ENCODE peak calls at places on chromosomes 11 and 22, in nine cellular contexts. B is K562, D is sigmoid colon, Q is transverse colon, J is suprapubic skin, M is ovary, X is SK-N-SH, I is tibial nerve, V is esophagus muscularis mucosa. N is an unnamed sample.
A peak's percentile ranks its signal among the peaks of the same experiment; 100 is the strongest.

GRCh38 chr11:116787786-116788486 is at the start of gene ZPR1:
- DNase-seq in B (peak; percentile 93), D (peak; percentile 92), Q (peak; percentile 91), J (peak; percentile 92), M (peak; percentile 79), X (peak; percentile 96), I (peak; percentile 58), V (peak; percentile 95), N (peak; percentile 89)

GRCh38 chr11:60078742-60079141 is 9.7 kb upstream of the MS4A2 start:
- DNase-seq in B (no peak), D (no peak), Q (no peak), J (no peak), M (no peak), X (no peak), I (no peak), V (no peak), N (no peak)

GRCh38 chr22:30435674-30436126 is 10.1 kb downstream of the MTFP1 start:
- DNase-seq in B (peak; percentile 28), D (no peak), Q (peak; percentile 65), J (no peak), M (no peak), X (no peak), I (no peak), V (no peak), N (peak; percentile 56)

GRCh38 chr22:31282748-31283468 is 9.4 kb downstream of the PIK3IP1 start:
- DNase-seq in B (no peak), D (peak; percentile 41), Q (no peak), J (peak; percentile 54), M (no peak), X (no peak), I (no peak), V (no peak), N (no peak)

GRCh38 chr22:30253205-30253852 is 6.8 kb upstream of the LIF start:
- DNase-seq in B (no peak), D (no peak), Q (peak; percentile 82), J (peak; percentile 88), M (no peak), X (peak; percentile 84), I (peak; percentile 52), V (no peak), N (peak; percentile 43)

GRCh38 chr11:57735655-57736298 is 5.5 kb upstream of the SELENOH start:
- DNase-seq in B (no peak), D (no peak), Q (peak; percentile 32), J (no peak), M (no peak), X (no peak), I (no peak), V (no peak), N (no peak)

GRCh38 chr11:130489027-130489584 is 40.7 kb downstream of the ADAMTS15 start:
- DNase-seq in B (no peak), D (no peak), Q (no peak), J (no peak), M (no peak), X (no peak), I (no peak), V (no peak), N (no peak)

GRCh38 chr11:130520231-130520630 is 71.8 kb downstream of the ADAMTS15 start:
- DNase-seq in B (no peak), D (no peak), Q (no peak), J (peak; percentile 81), M (no peak), X (no peak), I (no peak), V (peak; percentile 90), N (no peak)

GRCh38 chr11:19380375-19380774 is 139.6 kb upstream of the E2F8 start:
- DNase-seq in B (no peak), D (no peak), Q (no peak), J (no peak), M (no peak), X (no peak), I (no peak), V (no peak), N (no peak)

GRCh38 chr22:43171019-43171491 is 15.9 kb downstream of the TTLL12 start:
- DNase-seq in B (no peak), D (no peak), Q (peak; percentile 67), J (no peak), M (no peak), X (no peak), I (no peak), V (no peak), N (no peak)

GRCh38 chr22:33474587-33474986 is 416.4 kb upstream of the SYN3 start:
- DNase-seq in B (no peak), D (no peak), Q (no peak), J (no peak), M (no peak), X (no peak), I (no peak), V (no peak), N (no peak)

GRCh38 chr11:75563978-75564552 is 2.0 kb downstream of the SERPINH1 start:
- DNase-seq in B (peak; percentile 76), D (peak; percentile 90), Q (peak; percentile 44), J (peak; percentile 83), M (peak; percentile 77), X (no peak), I (no peak), V (no peak), N (peak; percentile 34)

GRCh38 chr11:12914401-12914912 is 94.7 kb upstream of the RASSF10 start:
- DNase-seq in B (peak; percentile 48), D (peak; percentile 92), Q (peak; percentile 24), J (peak; percentile 77), M (peak; percentile 37), X (peak; percentile 82), I (peak; percentile 26), V (no peak), N (no peak)

GRCh38 chr11:92738281-92738680 is 231.2 kb upstream of the MTNR1B start:
- DNase-seq in B (no peak), D (no peak), Q (no peak), J (no peak), M (no peak), X (no peak), I (no peak), V (no peak), N (no peak)

GRCh38 chr11:92735039-92735438 is 234.4 kb upstream of the MTNR1B start:
- DNase-seq in B (no peak), D (no peak), Q (no peak), J (no peak), M (no peak), X (peak; percentile 6), I (no peak), V (no peak), N (no peak)

GRCh38 chr11:92740251-92740650 is 229.2 kb upstream of the MTNR1B start:
- DNase-seq in B (no peak), D (no peak), Q (no peak), J (no peak), M (no peak), X (no peak), I (no peak), V (no peak), N (no peak)

GRCh38 chr11:92739020-92739419 is 230.4 kb upstream of the MTNR1B start:
- DNase-seq in B (no peak), D (no peak), Q (no peak), J (no peak), M (no peak), X (no peak), I (no peak), V (no peak), N (no peak)
- TF ChIP-seq EP300 in B (no peak), D (no peak), Q (no peak), J (no peak), M (no peak), X (no peak), I (peak; percentile 82), V (no peak), N (no peak)

GRCh38 chr11:44787981-44788380 is 61.2 kb downstream of the TSPAN18 start:
- DNase-seq in B (no peak), D (no peak), Q (no peak), J (peak; percentile 32), M (no peak), X (no peak), I (no peak), V (no peak), N (no peak)
- H3K27me3 ChIP-seq in B (peaks cover 30% of the 10 kb centered on the region), D (no peaks in the 10 kb centered on the region), Q (no peaks in the 10 kb centered on the region), J (no peaks in the 10 kb centered on the region), M (no peaks in the 10 kb centered on the region), X (no peaks in the 10 kb centered on the region), I (no peaks in the 10 kb centered on the region), V (no peaks in the 10 kb centered on the region), N (no peaks in the 10 kb centered on the region)

GRCh38 chr22:39267966-39268365 is 23.2 kb upstream of the PDGFB start:
- DNase-seq in B (no peak), D (no peak), Q (no peak), J (no peak), M (no peak), X (no peak), I (no peak), V (no peak), N (no peak)

GRCh38 chr22:39265143-39265542 is 20.4 kb upstream of the PDGFB start:
- DNase-seq in B (peak; percentile 56), D (no peak), Q (no peak), J (no peak), M (no peak), X (no peak), I (no peak), V (no peak), N (no peak)

GRCh38 chr22:39268645-39269044 is 23.9 kb upstream of the PDGFB start:
- DNase-seq in B (no peak), D (no peak), Q (no peak), J (no peak), M (no peak), X (no peak), I (no peak), V (no peak), N (no peak)

GRCh38 chr22:39264344-39265116 is 19.7 kb upstream of the PDGFB start:
- DNase-seq in B (no peak), D (peak; percentile 80), Q (peak; percentile 54), J (no peak), M (no peak), X (no peak), I (peak; percentile 42), V (no peak), N (no peak)

GRCh38 chr22:39266398-39267030 is 21.7 kb upstream of the PDGFB start:
- DNase-seq in B (no peak), D (no peak), Q (no peak), J (no peak), M (no peak), X (no peak), I (no peak), V (no peak), N (no peak)
- H3K27ac ChIP-seq in B (peak overlapping the region; percentile 1), D (no peak overlapping the region), Q (no peak overlapping the region), J (no peak overlapping the region), M (no peak overlapping the region), X (no peak overlapping the region), I (peak overlapping the region; percentile 55), V (peak overlapping the region; percentile 46), N (peak overlapping the region; percentile 47)

DNA sequence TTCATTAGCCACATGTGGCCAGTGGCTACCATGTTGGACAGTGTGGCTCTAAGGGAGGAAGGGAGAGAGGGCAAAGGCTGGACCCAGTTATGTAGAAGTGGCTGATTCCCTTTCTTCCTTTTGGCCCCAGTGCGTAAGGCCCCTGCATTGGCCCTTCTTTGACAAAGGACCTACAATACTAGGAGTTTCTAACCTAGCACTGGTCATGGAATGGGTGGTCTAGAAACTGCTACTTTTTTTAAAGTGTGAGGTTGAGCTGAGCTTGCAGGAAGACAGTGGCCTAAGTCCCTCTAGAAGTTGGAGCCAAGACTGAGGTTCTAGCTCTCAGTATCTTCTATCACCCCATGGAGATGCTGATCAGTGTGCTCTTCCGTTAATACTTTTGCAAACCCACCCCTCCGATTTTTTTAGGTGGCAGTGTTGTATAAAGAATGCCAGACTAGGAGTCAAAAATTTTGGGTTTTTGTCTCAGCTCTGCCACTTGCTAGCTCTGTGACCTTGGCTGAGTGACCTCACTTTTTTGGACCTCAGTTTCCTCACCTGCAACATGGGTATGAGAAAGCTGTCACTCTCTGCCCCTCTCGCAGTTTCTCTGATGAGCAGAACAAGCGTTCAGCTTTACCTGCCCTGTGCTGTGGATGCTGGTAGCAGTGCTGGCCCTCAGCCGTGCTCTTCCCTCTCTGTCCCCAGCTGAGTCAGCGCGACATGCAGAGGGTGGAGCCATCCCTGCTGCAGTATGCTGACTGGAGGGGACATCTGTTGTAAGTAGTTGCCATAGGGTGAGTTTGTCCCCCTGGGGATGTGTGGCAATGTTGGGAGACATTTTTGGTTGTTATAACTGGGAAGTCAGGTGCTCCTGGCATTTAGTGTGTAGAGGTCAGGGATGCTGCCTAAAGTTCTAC is 6.9 kb downstream of the ACCS start:
- DNase-seq in B (no peak), D (no peak), Q (no peak), J (no peak), M (no peak), X (no peak), I (no peak), V (no peak), N (no peak)
- TF ChIP-seq EP300 in B (no peak), D (no peak), Q (no peak), J (no peak), M (no peak), X (no peak), I (no peak), V (no peak), N (no peak)